ENCODE peak calls at places on chromosomes 2 and 18, in six cellular contexts. L is lower lobe of right lung; V is ELR; E is NCI-H2171 treated with DMSO at 0.1 percent for 48 hours; H is stimulated activated CD4-positive, alpha-beta T cell treated with anti-CD3 and anti-CD28 coated beads, TNF-alpha, amount 100 ng/mL, for 1 hour; C is thoracic aorta. S is an unnamed sample.

GRCh38 chr18:22233271-22233670 is 63.9 kb downstream of the GATA6 start:
- DNase-seq in L (no peak), V (no peak), E (no peak), H (no peak), C (no peak), S (no peak)

GRCh38 chr18:48782381-48782841 is 168.4 kb downstream of the SMAD7 start:
- DNase-seq in L (peak; percentile 65), V (no peak), E (no peak), H (no peak), C (peak; percentile 69), S (no peak)

GRCh38 chr2:173187911-173188788 is 112.5 kb downstream of the MAP3K20 start:
- DNase-seq in L (no peak), V (peak; percentile 59), E (no peak), H (no peak), C (no peak), S (no peak)

GRCh38 chr2:83862636-83863035 is 596.4 kb downstream of the SUCLG1 start:
- DNase-seq in L (no peak), V (no peak), E (no peak), H (no peak), C (no peak), S (no peak)

GRCh38 chr2:196486145-196486544 is 153.4 kb upstream of the CCDC150 start:
- DNase-seq in L (no peak), V (no peak), E (no peak), H (no peak), C (no peak), S (no peak)

GRCh38 chr18:54740146-54740844 is 88.0 kb upstream of the RAB27B start:
- DNase-seq in L (no peak), V (peak; percentile 84), E (no peak), H (no peak), C (no peak), S (no peak)

GRCh38 chr2:196413821-196414274 is 225.7 kb upstream of the CCDC150 start:
- DNase-seq in L (no peak), V (no peak), E (peak; percentile 77), H (no peak), C (no peak), S (no peak)

GRCh38 chr2:108927936-108928659 is 60.9 kb downstream of the EDAR start:
- DNase-seq in L (no peak), V (peak; percentile 72), E (peak; percentile 20), H (no peak), C (no peak), S (no peak)

GRCh38 chr2:98359986-98360385 is 13.7 kb downstream of the CNGA3 start:
- DNase-seq in L (no peak), V (peak; percentile 17), E (no peak), H (no peak), C (no peak), S (no peak)

GRCh38 chr2:75453696-75454095 is 107.0 kb downstream of the EVA1A start:
- DNase-seq in L (no peak), V (no peak), E (no peak), H (no peak), C (no peak), S (no peak)

GRCh38 chr2:20595439-20596192 is 55.3 kb downstream of the HS1BP3 start:
- DNase-seq in L (peak; percentile 54), V (peak; percentile 94), E (no peak), H (no peak), C (no peak), S (no peak)

GRCh38 chr2:150989969-150990368 is 271.7 kb downstream of the RBM43 start:
- DNase-seq in L (no peak), V (no peak), E (no peak), H (no peak), C (no peak), S (no peak)